ENCODE peak calls at places on chromosomes 7 and 10, in ten cellular contexts. One of them, this sample, is unnamed.

GRCh38 chr10:63468947-63469346 is 3.2 kb upstream of the JMJD1C start:
- DNase-seq in GM12878: no peak
- DNase-seq in dorsolateral prefrontal cortex: no peak
- DNase-seq in MM.1S: no peak
- DNase-seq in heart left ventricle: no peak
- DNase-seq in keratinocyte: no peak
- DNase-seq in endothelial cell: no peak
- DNase-seq in IMR-90: no peak
- DNase-seq in AG10803: no peak
- DNase-seq in AG04450: no peak
- DNase-seq in this sample: no peak

GRCh38 chr7:147411011-147411614 is 1179.5 kb upstream of the C7orf33 start:
- DNase-seq in GM12878: no peak
- DNase-seq in dorsolateral prefrontal cortex: no peak
- DNase-seq in MM.1S: no peak
- DNase-seq in heart left ventricle: no peak
- DNase-seq in keratinocyte: no peak
- DNase-seq in endothelial cell: no peak
- DNase-seq in IMR-90: no peak
- DNase-seq in AG10803: peak; percentile 80
- DNase-seq in AG04450: no peak
- DNase-seq in this sample: no peak

GRCh38 chr7:27774717-27775328 is 34.9 kb downstream of the TAX1BP1 start:
- DNase-seq in GM12878: no peak
- DNase-seq in dorsolateral prefrontal cortex: no peak
- DNase-seq in MM.1S: no peak
- DNase-seq in heart left ventricle: no peak
- DNase-seq in keratinocyte: no peak
- DNase-seq in endothelial cell: no peak
- DNase-seq in IMR-90: peak; percentile 58
- DNase-seq in AG10803: peak; percentile 51
- DNase-seq in AG04450: no peak
- DNase-seq in this sample: no peak

GRCh38 chr10:10209152-10209551 is 808.5 kb upstream of the CELF2 start:
- DNase-seq in GM12878: no peak
- DNase-seq in dorsolateral prefrontal cortex: peak; percentile 30
- DNase-seq in MM.1S: no peak
- DNase-seq in heart left ventricle: no peak
- DNase-seq in keratinocyte: no peak
- DNase-seq in endothelial cell: no peak
- DNase-seq in IMR-90: peak; percentile 59
- DNase-seq in AG10803: peak; percentile 24
- DNase-seq in AG04450: peak; percentile 43
- DNase-seq in this sample: no peak

GRCh38 chr10:78948616-78949015 is 120.2 kb upstream of the ZMIZ1 start:
- DNase-seq in GM12878: no peak
- DNase-seq in dorsolateral prefrontal cortex: no peak
- DNase-seq in MM.1S: no peak
- DNase-seq in heart left ventricle: no peak
- DNase-seq in keratinocyte: no peak
- DNase-seq in endothelial cell: no peak
- DNase-seq in IMR-90: no peak
- DNase-seq in AG10803: no peak
- DNase-seq in AG04450: no peak
- DNase-seq in this sample: no peak

GRCh38 chr7:74418076-74418475 is 35.6 kb upstream of the GTF2IRD1 start:
- DNase-seq in GM12878: no peak
- DNase-seq in dorsolateral prefrontal cortex: no peak
- DNase-seq in MM.1S: no peak
- DNase-seq in heart left ventricle: no peak
- DNase-seq in keratinocyte: no peak
- DNase-seq in endothelial cell: no peak
- DNase-seq in IMR-90: no peak
- DNase-seq in AG10803: no peak
- DNase-seq in AG04450: no peak
- DNase-seq in this sample: no peak

GRCh38 chr7:115038158-115038557 is 116.3 kb downstream of the MDFIC start:
- DNase-seq in GM12878: no peak
- DNase-seq in dorsolateral prefrontal cortex: no peak
- DNase-seq in MM.1S: peak; percentile 74
- DNase-seq in heart left ventricle: no peak
- DNase-seq in keratinocyte: no peak
- DNase-seq in endothelial cell: no peak
- DNase-seq in IMR-90: no peak
- DNase-seq in AG10803: no peak
- DNase-seq in AG04450: no peak
- DNase-seq in this sample: no peak

GRCh38 chr7:44235582-44236332 is 35.0 kb downstream of the YKT6 start:
- DNase-seq in GM12878: no peak
- DNase-seq in dorsolateral prefrontal cortex: no peak
- DNase-seq in MM.1S: no peak
- DNase-seq in heart left ventricle: no peak
- DNase-seq in keratinocyte: no peak
- DNase-seq in endothelial cell: no peak
- DNase-seq in IMR-90: no peak
- DNase-seq in AG10803: no peak
- DNase-seq in AG04450: no peak
- DNase-seq in this sample: no peak

GRCh38 chr7:134865001-134865845 is 85.8 kb downstream of the CALD1 start:
- DNase-seq in GM12878: peak; percentile 19
- DNase-seq in dorsolateral prefrontal cortex: no peak
- DNase-seq in MM.1S: no peak
- DNase-seq in heart left ventricle: no peak
- DNase-seq in keratinocyte: no peak
- DNase-seq in endothelial cell: no peak
- DNase-seq in IMR-90: peak; percentile 76
- DNase-seq in AG10803: peak; percentile 53
- DNase-seq in AG04450: no peak
- DNase-seq in this sample: no peak

GRCh38 chr10:667096-667495 is 22.4 kb downstream of the DIP2C start:
- DNase-seq in GM12878: no peak
- DNase-seq in dorsolateral prefrontal cortex: no peak
- DNase-seq in MM.1S: no peak
- DNase-seq in heart left ventricle: no peak
- DNase-seq in keratinocyte: no peak
- DNase-seq in endothelial cell: no peak
- DNase-seq in IMR-90: no peak
- DNase-seq in AG10803: no peak
- DNase-seq in AG04450: no peak
- DNase-seq in this sample: no peak

GRCh38 chr7:134552105-134552504 is 3.2 kb downstream of the AKR1B15 start:
- DNase-seq in GM12878: no peak
- DNase-seq in dorsolateral prefrontal cortex: no peak
- DNase-seq in MM.1S: no peak
- DNase-seq in heart left ventricle: no peak
- DNase-seq in keratinocyte: no peak
- DNase-seq in endothelial cell: peak; percentile 31
- DNase-seq in IMR-90: peak; percentile 20
- DNase-seq in AG10803: no peak
- DNase-seq in AG04450: no peak
- DNase-seq in this sample: no peak

GRCh38 chr7:68691261-68692216 is 906.7 kb upstream of the AUTS2 start:
- DNase-seq in GM12878: no peak
- DNase-seq in dorsolateral prefrontal cortex: no peak
- DNase-seq in MM.1S: no peak
- DNase-seq in heart left ventricle: no peak
- DNase-seq in keratinocyte: peak; percentile 71
- DNase-seq in endothelial cell: no peak
- DNase-seq in IMR-90: peak; percentile 90
- DNase-seq in AG10803: peak; percentile 95
- DNase-seq in AG04450: peak; percentile 76
- DNase-seq in this sample: peak; percentile 34

GRCh38 chr7:47080816-47081215 is 501.1 kb downstream of the TNS3 start:
- DNase-seq in GM12878: no peak
- DNase-seq in dorsolateral prefrontal cortex: no peak
- DNase-seq in MM.1S: no peak
- DNase-seq in heart left ventricle: no peak
- DNase-seq in keratinocyte: no peak
- DNase-seq in endothelial cell: no peak
- DNase-seq in IMR-90: peak; percentile 73
- DNase-seq in AG10803: no peak
- DNase-seq in AG04450: no peak
- DNase-seq in this sample: no peak

GRCh38 chr7:87658553-87658952 is 30.4 kb downstream of the RUNDC3B start:
- DNase-seq in GM12878: no peak
- DNase-seq in dorsolateral prefrontal cortex: no peak
- DNase-seq in MM.1S: no peak
- DNase-seq in heart left ventricle: no peak
- DNase-seq in keratinocyte: no peak
- DNase-seq in endothelial cell: no peak
- DNase-seq in IMR-90: no peak
- DNase-seq in AG10803: no peak
- DNase-seq in AG04450: no peak
- DNase-seq in this sample: no peak

GRCh38 chr7:5690931-5691461 is 90.5 kb downstream of the RNF216 start:
- DNase-seq in GM12878: no peak
- DNase-seq in dorsolateral prefrontal cortex: no peak
- DNase-seq in MM.1S: no peak
- DNase-seq in heart left ventricle: peak; percentile 62
- DNase-seq in keratinocyte: no peak
- DNase-seq in endothelial cell: no peak
- DNase-seq in IMR-90: no peak
- DNase-seq in AG10803: peak; percentile 29
- DNase-seq in AG04450: no peak
- DNase-seq in this sample: no peak

GRCh38 chr10:61795551-61795950 is 105.9 kb upstream of the ARID5B start:
- DNase-seq in GM12878: no peak
- DNase-seq in dorsolateral prefrontal cortex: no peak
- DNase-seq in MM.1S: no peak
- DNase-seq in heart left ventricle: no peak
- DNase-seq in keratinocyte: no peak
- DNase-seq in endothelial cell: no peak
- DNase-seq in IMR-90: no peak
- DNase-seq in AG10803: no peak
- DNase-seq in AG04450: no peak
- DNase-seq in this sample: no peak

GRCh38 chr10:77592946-77593636 is 44.5 kb downstream of the KCNMA1 start:
- DNase-seq in GM12878: no peak
- DNase-seq in dorsolateral prefrontal cortex: no peak
- DNase-seq in MM.1S: no peak
- DNase-seq in heart left ventricle: no peak
- DNase-seq in keratinocyte: peak; percentile 71
- DNase-seq in endothelial cell: no peak
- DNase-seq in IMR-90: peak; percentile 97
- DNase-seq in AG10803: peak; percentile 91
- DNase-seq in AG04450: peak; percentile 58
- DNase-seq in this sample: peak; percentile 29

DNA sequence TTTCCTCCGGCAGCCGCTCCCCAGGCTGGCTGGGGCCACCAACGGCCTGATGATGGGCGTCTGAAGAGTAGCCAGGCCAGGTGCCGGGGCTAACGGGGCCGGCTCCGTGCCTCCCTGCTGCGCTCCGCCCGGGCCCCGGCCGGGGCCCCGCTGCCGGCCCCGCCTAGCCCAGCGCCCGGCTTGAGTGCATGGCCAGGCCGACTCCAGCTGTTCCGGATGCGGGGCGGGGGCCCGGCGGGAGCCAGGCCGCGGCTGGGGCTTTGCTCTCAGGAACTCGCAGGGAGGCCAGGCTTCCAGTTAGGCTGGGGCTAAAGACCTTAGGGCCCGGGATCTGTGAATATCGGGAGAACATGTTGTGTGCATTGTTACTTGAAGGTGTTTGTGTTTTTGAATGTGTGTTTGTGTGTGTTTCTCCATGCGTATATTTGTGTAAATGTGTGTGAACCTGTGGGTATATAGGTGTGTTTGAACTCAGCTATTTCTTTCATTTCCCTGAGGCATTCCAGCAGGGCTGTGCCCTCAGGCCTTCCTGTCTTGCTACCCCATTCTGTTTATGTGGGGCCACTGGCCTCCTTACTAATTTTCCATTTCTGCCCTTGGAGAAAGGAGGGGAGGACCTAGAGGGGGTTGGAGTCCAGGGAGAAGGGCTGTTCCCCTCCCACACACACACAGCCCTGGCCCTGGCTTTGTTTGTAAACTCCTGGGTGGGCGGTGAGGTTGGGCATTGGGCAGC is 1.1 kb upstream of the LBX1 start:
- DNase-seq in GM12878: no peak
- DNase-seq in dorsolateral prefrontal cortex: no peak
- DNase-seq in MM.1S: no peak
- DNase-seq in heart left ventricle: no peak
- DNase-seq in keratinocyte: no peak
- DNase-seq in endothelial cell: peak; percentile 63
- DNase-seq in IMR-90: no peak
- DNase-seq in AG10803: no peak
- DNase-seq in AG04450: no peak
- DNase-seq in this sample: no peak
- TF ChIP-seq CTCF in GM12878: no peak
- TF ChIP-seq CTCF in dorsolateral prefrontal cortex: no peak
- TF ChIP-seq CTCF in MM.1S: no peak
- TF ChIP-seq CTCF in heart left ventricle: no peak
- TF ChIP-seq CTCF in keratinocyte: no peak
- TF ChIP-seq CTCF in endothelial cell: no peak
- TF ChIP-seq CTCF in IMR-90: no peak
- TF ChIP-seq CTCF in AG10803: no peak
- TF ChIP-seq CTCF in AG04450: no peak
- TF ChIP-seq CTCF in this sample: no peak

GRCh38 chr7:106155027-106155426 is 42.9 kb upstream of the SYPL1 start:
- DNase-seq in GM12878: peak; percentile 9
- DNase-seq in dorsolateral prefrontal cortex: no peak
- DNase-seq in MM.1S: no peak
- DNase-seq in heart left ventricle: no peak
- DNase-seq in keratinocyte: no peak
- DNase-seq in endothelial cell: no peak
- DNase-seq in IMR-90: no peak
- DNase-seq in AG10803: no peak
- DNase-seq in AG04450: no peak
- DNase-seq in this sample: no peak
- TF ChIP-seq CTCF in GM12878: no peak
- TF ChIP-seq CTCF in dorsolateral prefrontal cortex: no peak
- TF ChIP-seq CTCF in MM.1S: no peak
- TF ChIP-seq CTCF in heart left ventricle: no peak
- TF ChIP-seq CTCF in keratinocyte: no peak
- TF ChIP-seq CTCF in endothelial cell: no peak
- TF ChIP-seq CTCF in IMR-90: no peak
- TF ChIP-seq CTCF in AG10803: no peak
- TF ChIP-seq CTCF in AG04450: no peak
- TF ChIP-seq CTCF in this sample: no peak

DNA sequence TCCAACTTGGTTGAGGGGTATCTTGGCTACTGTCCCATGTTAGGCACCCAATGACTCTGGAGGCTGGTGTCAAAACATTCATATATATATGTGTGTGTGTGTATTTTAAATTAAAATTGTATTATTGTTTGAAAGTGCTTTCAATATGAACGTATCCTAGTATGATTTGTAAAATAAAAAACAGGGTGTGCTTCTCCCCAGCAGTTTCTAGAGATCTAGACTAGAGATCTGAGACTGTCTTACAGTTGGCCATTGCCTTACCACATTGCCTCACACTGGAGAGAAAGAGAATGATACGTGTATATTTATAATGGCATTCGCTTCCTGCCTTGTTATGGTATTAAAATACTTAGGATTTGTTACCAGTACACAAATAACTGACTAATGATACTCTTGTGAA is 1.2 kb downstream of the BAG3 start:
- DNase-seq in GM12878: no peak
- DNase-seq in dorsolateral prefrontal cortex: no peak
- DNase-seq in MM.1S: peak; percentile 69
- DNase-seq in heart left ventricle: no peak
- DNase-seq in keratinocyte: no peak
- DNase-seq in endothelial cell: no peak
- DNase-seq in IMR-90: peak; percentile 82
- DNase-seq in AG10803: peak; percentile 72
- DNase-seq in AG04450: peak; percentile 34
- DNase-seq in this sample: no peak
- TF ChIP-seq CTCF in GM12878: peak; percentile 8
- TF ChIP-seq CTCF in dorsolateral prefrontal cortex: no peak
- TF ChIP-seq CTCF in MM.1S: peak; percentile 55
- TF ChIP-seq CTCF in heart left ventricle: no peak
- TF ChIP-seq CTCF in keratinocyte: peak; percentile 41
- TF ChIP-seq CTCF in endothelial cell: no peak
- TF ChIP-seq CTCF in IMR-90: peak; percentile 44
- TF ChIP-seq CTCF in AG10803: peak; percentile 50
- TF ChIP-seq CTCF in AG04450: peak; percentile 42
- TF ChIP-seq CTCF in this sample: no peak

GRCh38 chr7:127250312-127251047 is 2.3 kb downstream of the GRM8 start:
- DNase-seq in GM12878: no peak
- DNase-seq in dorsolateral prefrontal cortex: no peak
- DNase-seq in MM.1S: no peak
- DNase-seq in heart left ventricle: no peak
- DNase-seq in keratinocyte: no peak
- DNase-seq in endothelial cell: no peak
- DNase-seq in IMR-90: no peak
- DNase-seq in AG10803: no peak
- DNase-seq in AG04450: no peak
- DNase-seq in this sample: no peak
- TF ChIP-seq CTCF in GM12878: no peak
- TF ChIP-seq CTCF in dorsolateral prefrontal cortex: no peak
- TF ChIP-seq CTCF in MM.1S: peak; percentile 15
- TF ChIP-seq CTCF in heart left ventricle: no peak
- TF ChIP-seq CTCF in keratinocyte: no peak
- TF ChIP-seq CTCF in endothelial cell: no peak
- TF ChIP-seq CTCF in IMR-90: no peak
- TF ChIP-seq CTCF in AG10803: no peak
- TF ChIP-seq CTCF in AG04450: no peak
- TF ChIP-seq CTCF in this sample: no peak